ENCODE peak calls at places on chromosome 14, in six cellular contexts. L, Q, D, I, P and J are unnamed samples.

GRCh38 chr14:58979325-58979724 is 209.1 kb upstream of the DAAM1 start:
- DNase-seq in L (no peak), Q (no peak), D (no peak), I (no peak), P (no peak), J (no peak)

GRCh38 chr14:23457587-23458445 is 11.7 kb upstream of the NGDN start:
- DNase-seq in L (no peak), Q (no peak), D (no peak), I (no peak), P (no peak), J (no peak)

GRCh38 chr14:100144996-100145646 is 14.3 kb downstream of the DEGS2 start:
- DNase-seq in L (no peak), Q (no peak), D (no peak), I (no peak), P (no peak), J (no peak)

GRCh38 chr14:35336171-35337073 is 44.2 kb downstream of the PSMA6 start:
- DNase-seq in L (no peak), Q (peak; percentile 95), D (no peak), I (peak; percentile 98), P (peak; percentile 85), J (no peak)

GRCh38 chr14:37091651-37092050 is 80.8 kb downstream of the SLC25A21 start:
- DNase-seq in L (no peak), Q (no peak), D (no peak), I (no peak), P (peak; percentile 23), J (peak; percentile 57)

GRCh38 chr14:54562334-54562733 is 4.6 kb upstream of the SAMD4A start:
- DNase-seq in L (no peak), Q (no peak), D (no peak), I (no peak), P (peak; percentile 57), J (peak; percentile 62)

GRCh38 chr14:23346693-23347405 is 5.8 kb downstream of the SLC22A17 start:
- DNase-seq in L (no peak), Q (no peak), D (no peak), I (no peak), P (no peak), J (no peak)

GRCh38 chr14:95480109-95480886 is 36.2 kb downstream of the SYNE3 start:
- DNase-seq in L (no peak), Q (no peak), D (no peak), I (no peak), P (peak; percentile 31), J (peak; percentile 82)

GRCh38 chr14:22900088-22900799 is 17.2 kb downstream of the REM2 start:
- DNase-seq in L (no peak), Q (no peak), D (peak; percentile 64), I (no peak), P (peak; percentile 78), J (peak; percentile 85)

DNA sequence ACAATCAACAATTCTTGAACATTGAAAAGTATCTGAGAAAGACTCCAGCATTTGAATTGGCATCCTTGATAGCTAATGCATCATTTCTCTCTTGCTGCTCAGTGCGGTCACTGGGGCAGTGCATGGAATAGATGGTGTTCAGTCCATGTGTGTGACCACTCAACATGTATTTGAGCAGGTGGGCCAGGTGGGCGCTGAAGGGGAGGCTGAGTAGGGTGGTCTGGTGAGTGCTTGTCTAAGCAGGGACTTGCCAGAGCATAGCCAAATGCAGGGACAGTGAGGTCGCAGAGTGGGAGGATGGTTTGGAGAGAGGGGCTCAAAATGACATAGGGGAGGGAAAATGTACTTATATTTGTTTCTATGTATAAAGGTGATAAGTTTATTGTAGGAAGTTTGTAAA is 409.0 kb downstream of the TMEM121 start:
- DNase-seq in L (peak; percentile 37), Q (no peak), D (no peak), I (no peak), P (no peak), J (no peak)
- H3K9me3 ChIP-seq in L (peaks cover 7% of the 10 kb centered on the region), Q (no peaks in the 10 kb centered on the region), D (no peaks in the 10 kb centered on the region), I (no peaks in the 10 kb centered on the region), P (peaks cover 31% of the 10 kb centered on the region), J (peaks cover 21% of the 10 kb centered on the region)

GRCh38 chr14:70742316-70742715 is 67.0 kb downstream of the MAP3K9 start:
- DNase-seq in L (no peak), Q (no peak), D (no peak), I (no peak), P (no peak), J (no peak)
- H3K36me3 ChIP-seq in L (no peaks in the 10 kb centered on the region), Q (peaks cover 8% of the 10 kb centered on the region), D (peaks cover 23% of the 10 kb centered on the region), I (no peaks in the 10 kb centered on the region), P (no peaks in the 10 kb centered on the region), J (no peaks in the 10 kb centered on the region)

DNA sequence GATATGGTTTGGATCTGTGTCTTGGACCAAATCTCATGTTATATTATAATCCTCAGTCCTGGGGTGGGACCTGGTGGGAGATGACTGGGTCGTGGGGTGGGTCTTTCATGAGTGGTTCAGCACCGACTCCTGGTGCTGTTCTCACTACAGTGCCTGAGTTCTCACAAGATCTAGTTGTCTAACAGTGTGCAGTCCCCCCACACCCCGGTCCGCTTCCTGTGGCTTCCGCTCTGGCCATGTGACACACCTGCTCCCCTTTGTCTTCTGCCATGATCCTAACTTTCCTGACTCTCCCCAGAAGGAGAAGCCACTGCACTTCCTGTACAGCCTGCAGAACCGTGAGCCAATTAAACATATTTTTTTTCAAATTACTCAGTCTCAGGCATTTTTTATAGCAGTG is 1262.2 kb downstream of the TMEM121 start:
- DNase-seq in L (no peak), Q (no peak), D (no peak), I (no peak), P (no peak), J (no peak)
- H3K9me3 ChIP-seq in L (no peaks in the 10 kb centered on the region), Q (no peaks in the 10 kb centered on the region), D (no peaks in the 10 kb centered on the region), I (no peaks in the 10 kb centered on the region), P (peaks cover 21% of the 10 kb centered on the region), J (no peaks in the 10 kb centered on the region)

DNA sequence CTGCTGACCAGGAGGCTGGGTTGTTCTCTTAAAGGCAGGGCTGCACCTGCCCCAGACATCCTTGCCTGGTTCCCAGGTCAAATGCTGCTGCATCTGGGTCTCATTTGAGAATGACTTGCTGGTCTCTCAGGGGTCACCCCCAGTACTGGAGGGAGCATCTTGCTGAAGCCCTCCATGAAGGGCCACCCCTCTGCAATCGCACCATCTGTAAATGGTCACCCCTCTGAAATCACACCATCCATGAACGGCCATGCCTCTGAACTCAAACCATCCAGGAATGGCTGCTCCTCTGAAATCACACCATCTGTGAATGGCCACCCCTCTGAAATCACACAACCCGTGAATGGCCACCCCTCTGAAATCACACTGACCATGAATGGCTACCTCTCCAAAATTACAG is 7.3 kb upstream of the SERPINA6 start:
- DNase-seq in L (no peak), Q (no peak), D (no peak), I (no peak), P (no peak), J (no peak)
- H3K36me3 ChIP-seq in L (no peaks in the 10 kb centered on the region), Q (no peaks in the 10 kb centered on the region), D (no peaks in the 10 kb centered on the region), I (no peaks in the 10 kb centered on the region), P (no peaks in the 10 kb centered on the region), J (no peaks in the 10 kb centered on the region)

DNA sequence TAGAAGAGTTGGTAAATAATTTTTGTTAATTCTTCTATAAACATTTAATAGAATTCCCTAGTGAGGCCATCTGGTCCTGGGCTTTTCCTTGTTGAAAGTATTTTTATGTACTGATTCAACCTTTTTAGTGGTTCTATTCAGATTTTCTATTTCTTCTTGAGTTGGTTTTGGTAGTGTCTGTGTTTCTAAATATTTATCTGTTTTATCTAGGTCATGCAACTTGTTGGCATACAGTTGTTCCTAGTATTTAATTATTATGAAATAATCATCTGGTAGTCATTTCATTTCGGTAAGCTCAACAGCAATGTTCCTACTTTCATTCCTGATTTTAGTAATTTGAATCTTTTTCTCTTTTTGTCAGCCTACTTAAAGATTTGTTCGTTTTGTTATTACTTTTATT is 234.1 kb upstream of the GARIN2 start:
- DNase-seq in L (no peak), Q (no peak), D (no peak), I (no peak), P (no peak), J (no peak)
- H3K9me3 ChIP-seq in L (peaks cover 9% of the 10 kb centered on the region), Q (peaks cover 21% of the 10 kb centered on the region), D (peaks cover 24% of the 10 kb centered on the region), I (no peaks in the 10 kb centered on the region), P (no peaks in the 10 kb centered on the region), J (peaks cover 20% of the 10 kb centered on the region)

GRCh38 chr14:66635435-66635834 is 127.5 kb downstream of the GPHN start:
- DNase-seq in L (no peak), Q (no peak), D (no peak), I (no peak), P (no peak), J (no peak)
- H3K36me3 ChIP-seq in L (no peaks in the 10 kb centered on the region), Q (no peaks in the 10 kb centered on the region), D (no peaks in the 10 kb centered on the region), I (no peaks in the 10 kb centered on the region), P (no peaks in the 10 kb centered on the region), J (no peaks in the 10 kb centered on the region)

DNA sequence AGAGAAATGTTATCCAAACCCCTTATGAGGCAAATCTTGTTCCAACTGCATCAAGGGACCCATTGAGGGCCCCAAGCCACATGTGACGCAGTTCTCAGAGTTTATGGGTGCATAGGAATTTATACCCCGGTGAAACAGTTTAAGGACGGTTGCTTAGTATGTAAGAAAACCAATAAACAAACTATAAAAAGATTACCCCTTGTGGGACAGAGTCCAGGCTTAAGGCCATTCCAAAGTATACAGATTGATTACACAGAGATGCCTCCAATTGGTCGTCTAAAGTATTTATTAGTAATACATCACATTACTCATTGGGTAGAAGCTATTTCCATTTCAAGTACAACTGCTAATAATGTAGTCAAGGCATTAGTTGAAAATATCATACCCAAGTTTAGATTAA is 885.0 kb upstream of the MDGA2 start:
- DNase-seq in L (no peak), Q (no peak), D (no peak), I (no peak), P (no peak), J (no peak)
- H3K9me3 ChIP-seq in L (no peaks in the 10 kb centered on the region), Q (no peaks in the 10 kb centered on the region), D (peaks cover 8% of the 10 kb centered on the region), I (no peaks in the 10 kb centered on the region), P (peaks cover 5% of the 10 kb centered on the region), J (peaks cover 19% of the 10 kb centered on the region)